ENCODE peak calls at places on chromosomes 11 and 22, in four cellular contexts. W is GM06990, O is BE2C, Z is kidney. Q is an unnamed sample.

GRCh38 chr11:107908211-107908610 is 20.0 kb upstream of the RAB39A start:
- DNase-seq in W (no peak), Z (no peak), O (no peak), Q (no peak)

GRCh38 chr22:22210375-22210774 is 34.2 kb upstream of the VPREB1 start:
- DNase-seq in W (peak; percentile 53), Z (peak; percentile 78), O (no peak), Q (no peak)

GRCh38 chr11:128632151-128632791 is 44.9 kb upstream of the ETS1 start:
- DNase-seq in Z (no peak), O (peak; percentile 42), W (no peak), Q (peak; percentile 51)

GRCh38 chr11:74822187-74822586 is 73.5 kb downstream of the RNF169 start:
- DNase-seq in W (no peak), Z (no peak), O (no peak), Q (no peak)

GRCh38 chr11:117191680-117192400 is 7.3 kb upstream of the TAGLN start:
- DNase-seq in W (no peak), Z (peak; percentile 69), O (no peak), Q (no peak)

GRCh38 chr22:42385691-42386090 is 46.5 kb downstream of the NFAM1 start:
- DNase-seq in O (no peak), W (no peak), Z (no peak), Q (no peak)

GRCh38 chr11:10927533-10927932 is 69.7 kb upstream of the ZBED5 start:
- DNase-seq in Z (no peak), W (no peak), O (no peak), Q (no peak)

GRCh38 chr22:27151407-27151806 is 494.0 kb downstream of the MIAT start:
- DNase-seq in Z (no peak), W (no peak), O (no peak), Q (no peak)

GRCh38 chr22:22884010-22884887 is 3.4 kb upstream of the IGLL5 start:
- DNase-seq in W (no peak), Z (peak; percentile 58), O (peak; percentile 73), Q (peak; percentile 69)

GRCh38 chr11:117002639-117003305 is 95.5 kb downstream of the SIK3 start:
- DNase-seq in O (no peak), W (no peak), Z (no peak), Q (no peak)

GRCh38 chr22:42284230-42284591 is 13.8 kb upstream of the TCF20 start:
- DNase-seq in W (no peak), Z (no peak), O (no peak), Q (no peak)

GRCh38 chr22:47309476-47309875 is 547.0 kb downstream of the TBC1D22A start:
- DNase-seq in Z (no peak), O (no peak), W (no peak), Q (no peak)

GRCh38 chr11:79328402-79328801 is 112.4 kb downstream of the TENM4 start:
- DNase-seq in O (no peak), Z (no peak), W (no peak), Q (no peak)

GRCh38 chr11:32947985-32948384 is 55.4 kb downstream of the QSER1 start:
- DNase-seq in Z (no peak), O (no peak), W (no peak), Q (no peak)

GRCh38 chr11:102293873-102294601 is 23.2 kb upstream of the BIRC3 start:
- DNase-seq in Z (no peak), W (peak; percentile 68), O (no peak), Q (no peak)

GRCh38 chr11:128936546-128937275 is 6.0 kb downstream of the TP53AIP1 start:
- DNase-seq in Z (no peak), W (no peak), O (peak; percentile 30), Q (peak; percentile 36)

GRCh38 chr11:27701262-27702105 is 1.2 kb upstream of the BDNF start:
- DNase-seq in W (peak; percentile 31), O (no peak), Z (no peak), Q (peak; percentile 65)
- TF ChIP-seq CTCF in W (peak; percentile 35), O (peak; percentile 10), Z (no peak), Q (no peak)

DNA sequence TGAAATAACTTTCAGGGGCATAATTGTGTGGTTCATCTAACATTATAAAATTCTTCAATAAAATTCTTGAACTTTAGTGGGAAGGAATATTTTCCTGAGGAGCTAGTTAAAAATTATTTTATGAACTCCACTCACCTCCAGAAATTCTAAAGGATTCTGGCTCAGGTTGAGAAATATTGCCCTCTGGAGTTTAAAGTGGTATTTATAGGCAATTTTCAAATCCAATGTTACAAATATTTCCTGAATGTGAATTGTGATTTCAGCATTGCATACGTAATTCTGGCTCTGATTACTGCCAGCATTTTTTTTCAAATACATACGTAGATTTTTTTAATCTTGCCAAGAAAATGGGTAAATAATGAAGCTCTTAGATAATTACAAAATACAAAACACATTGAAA is 598.2 kb upstream of the ANO3 start:
- DNase-seq in O (no peak), Z (no peak), W (no peak), Q (no peak)
- TF ChIP-seq CTCF in O (peak; percentile 26), Z (peak; percentile 31), W (no peak), Q (peak; percentile 8)

DNA sequence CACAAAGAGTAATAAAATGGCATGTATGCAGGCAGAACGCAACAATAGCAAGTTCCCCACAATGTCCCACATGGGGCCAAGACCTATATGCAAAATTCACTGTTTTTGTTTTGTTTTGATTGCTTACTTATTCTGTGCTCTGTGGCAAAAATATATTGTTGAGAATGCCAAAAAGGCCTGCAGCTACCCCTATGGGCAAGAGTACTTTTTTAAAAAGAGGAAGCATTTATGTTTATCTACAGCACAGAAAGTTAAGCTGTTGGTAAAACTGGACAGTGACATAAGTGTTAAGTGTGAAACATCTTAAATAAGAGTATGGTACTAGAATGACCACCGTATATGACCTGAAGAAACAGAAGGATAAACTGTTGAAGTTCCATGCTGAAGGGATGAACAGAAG is 301.9 kb upstream of the ZC3H12C start:
- DNase-seq in W (no peak), Z (no peak), O (no peak), Q (no peak)
- TF ChIP-seq CTCF in W (no peak), Z (no peak), O (no peak), Q (no peak)

DNA sequence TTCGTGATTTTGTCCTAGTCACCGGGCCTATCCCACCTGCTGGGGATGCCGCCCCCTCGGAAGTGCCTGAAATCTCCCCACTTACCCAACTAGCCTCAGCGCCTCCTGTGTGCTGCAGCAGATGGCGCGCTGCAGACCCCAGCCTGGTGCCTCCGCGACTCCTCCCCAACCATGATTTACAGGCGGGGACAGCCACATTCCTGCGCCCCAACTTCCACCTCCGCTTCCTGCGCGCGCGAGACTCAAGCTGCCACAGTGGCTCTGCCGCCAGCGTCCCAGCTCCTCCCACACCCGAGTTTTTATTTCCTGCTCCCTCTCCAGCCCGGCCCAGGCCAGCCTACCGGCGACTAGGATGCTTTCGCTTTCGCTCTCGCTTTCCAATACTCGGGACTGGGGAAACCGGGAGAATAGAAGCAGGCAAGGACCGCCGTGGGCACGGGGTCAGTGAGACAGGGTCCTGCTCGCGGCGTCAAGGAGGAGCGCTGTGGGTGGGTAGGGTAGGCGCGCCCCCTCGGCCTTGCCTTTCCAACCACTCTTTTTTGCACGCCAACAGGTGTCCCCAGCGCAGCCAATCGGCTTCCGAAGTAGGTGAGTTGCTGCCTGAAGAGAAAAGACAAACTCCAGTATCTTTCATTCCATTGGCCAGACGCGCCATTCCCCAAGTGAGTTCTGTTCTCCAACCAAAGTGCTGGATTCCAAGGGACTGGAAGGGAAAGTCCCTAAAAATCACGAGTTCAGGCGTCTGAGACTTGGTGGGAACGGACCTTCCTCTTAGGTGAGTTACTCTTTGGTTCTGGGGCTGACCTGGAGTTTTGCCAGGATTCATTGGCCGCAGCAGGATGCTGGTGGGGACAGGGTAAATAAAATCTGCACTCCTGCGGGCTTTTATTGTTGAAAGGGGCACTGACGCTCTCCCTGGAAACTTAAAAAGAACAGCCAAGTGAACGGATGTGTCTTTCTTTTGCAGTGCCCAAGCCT is at the start of gene FAM111A:
- DNase-seq in Z (peak; percentile 96), O (peak; percentile 36), W (peak; percentile 90), Q (peak; percentile 85)
- TF ChIP-seq CTCF in Z (no peak), O (no peak), W (peak; percentile 63), Q (peak; percentile 32)

GRCh38 chr11:257766-258493 is 20.3 kb upstream of the NLRP6 start:
- DNase-seq in Z (no peak), W (no peak), O (no peak), Q (no peak)
- TF ChIP-seq CTCF in Z (no peak), W (peak; percentile 43), O (no peak), Q (no peak)

GRCh38 chr11:123641495-123641840 is 13.0 kb downstream of the SCN3B start:
- DNase-seq in W (no peak), O (no peak), Z (no peak), Q (no peak)

GRCh38 chr11:123645576-123645975 is 8.8 kb downstream of the SCN3B start:
- DNase-seq in O (no peak), Z (no peak), W (no peak), Q (no peak)

GRCh38 chr11:123642435-123642834 is 12.0 kb downstream of the SCN3B start:
- DNase-seq in W (no peak), O (no peak), Z (no peak), Q (no peak)

GRCh38 chr11:123640029-123640428 is 14.4 kb downstream of the SCN3B start:
- DNase-seq in W (no peak), Z (no peak), O (no peak), Q (no peak)

GRCh38 chr11:123640677-123641494 is 13.5 kb downstream of the SCN3B start:
- DNase-seq in W (peak; percentile 30), O (peak; percentile 67), Z (peak; percentile 69), Q (peak; percentile 63)
- TF ChIP-seq CTCF in W (peak; percentile 89), O (peak; percentile 93), Z (peak; percentile 53), Q (peak; percentile 86)

GRCh38 chr11:120622189-120622912 is 110.8 kb downstream of the GRIK4 start:
- DNase-seq in Z (no peak), W (no peak), O (peak; percentile 40), Q (no peak)
- TF ChIP-seq CTCF in Z (no peak), W (peak; percentile 59), O (peak; percentile 50), Q (no peak)

GRCh38 chr22:24706050-24706449 is 68.5 kb downstream of the PIWIL3 start:
- DNase-seq in W (no peak), O (peak; percentile 40), Z (no peak), Q (peak; percentile 41)
- TF ChIP-seq CTCF in W (no peak), O (peak; percentile 54), Z (no peak), Q (peak; percentile 28)